ENCODE peak calls at places on chromosomes 13 and 19, in four cellular contexts. E is cardiac fibroblast, B is heart right ventricle, O is HCT116. C is an unnamed sample.

GRCh38 chr19:49677232-49677881 is at the start of gene PRMT1:
- DNase-seq in O (no peak), B (no peak), E (no peak), C (no peak)

GRCh38 chr13:34833562-34834182 is 108.4 kb upstream of the NBEA start:
- DNase-seq in O (peak), B (no peak), E (peak), C (no peak)

GRCh38 chr13:41588899-41589298 is 131.5 kb downstream of the RGCC start:
- DNase-seq in O (peak), B (no peak), E (peak), C (peak)

GRCh38 chr19:56423985-56424353 is 19.8 kb downstream of the ZNF583 start:
- DNase-seq in O (no peak), B (no peak), E (peak), C (no peak)

GRCh38 chr19:17125728-17126677 is 50.4 kb downstream of the MYO9B start:
- DNase-seq in E (peak), O (no peak), B (peak), C (no peak)

GRCh38 chr13:78875792-78876580 is 217.0 kb upstream of the OBI1 start:
- DNase-seq in O (no peak), E (no peak), B (no peak), C (no peak)

GRCh38 chr19:3969435-3970312 is 1.2 kb downstream of the DAPK3 start:
- DNase-seq in B (peak), E (peak), O (no peak), C (no peak)

GRCh38 chr19:42762782-42763181 is 2.7 kb downstream of the PSG8 start:
- DNase-seq in E (no peak), B (no peak), O (no peak), C (no peak)

GRCh38 chr19:34049944-34050343 is 122.4 kb upstream of the LSM14A start:
- DNase-seq in O (no peak), B (no peak), E (no peak), C (no peak)

DNA sequence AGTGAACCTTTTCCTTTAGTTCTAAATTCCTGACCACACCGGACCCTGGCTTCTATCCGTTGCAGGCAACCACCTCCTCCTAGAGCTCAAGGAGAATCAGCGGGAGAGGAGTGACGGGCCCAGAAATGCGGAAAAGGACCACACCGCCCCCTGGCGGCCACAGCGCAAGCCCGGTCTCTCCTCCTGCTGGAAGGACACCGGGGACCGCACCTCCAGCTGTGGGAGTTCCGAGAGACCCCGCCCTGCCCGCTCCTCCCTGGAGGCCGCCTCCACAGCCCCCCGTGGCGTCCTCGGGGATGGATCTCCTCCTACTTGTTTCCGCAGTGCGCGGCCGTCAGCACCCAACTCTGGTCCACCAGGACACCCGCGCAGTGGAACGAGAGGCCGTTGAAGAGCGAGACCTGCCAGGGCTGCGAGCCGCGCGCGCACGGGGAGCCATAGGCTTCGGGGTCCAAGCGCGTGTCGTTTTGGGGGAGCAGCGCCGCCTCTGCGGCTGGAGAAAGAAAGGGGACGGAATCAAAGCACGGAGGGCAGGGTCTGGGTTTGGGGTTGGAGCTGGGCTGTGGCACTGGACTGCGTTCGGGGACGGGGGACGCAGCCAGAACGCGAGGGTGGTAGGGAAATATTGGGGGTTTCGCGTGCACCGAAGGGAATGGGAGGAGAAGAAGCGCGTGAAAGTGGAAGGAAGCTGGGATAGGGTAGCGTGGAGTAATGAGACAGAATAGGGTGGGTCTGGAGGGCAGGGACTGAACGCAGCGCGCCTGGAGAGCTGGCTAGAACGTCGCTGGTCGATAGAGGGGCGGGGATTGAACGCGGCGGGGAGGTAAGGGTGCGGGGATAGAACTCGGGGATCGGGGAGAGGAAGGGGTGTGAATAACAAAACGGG is 2.5 kb downstream of the KLK10 start:
- DNase-seq in E (peak), O (peak), B (peak), C (peak)
- H3K4me3 ChIP-seq in E (no peak), O (peak), B (no peak), C (no peak)

GRCh38 chr19:58305065-58305931 is at the start of gene ERVK3-1:
- DNase-seq in B (peak), O (peak), E (peak), C (peak)
- TF ChIP-seq CTCF in B (no peak), O (no peak), E (no peak), C (no peak)

DNA sequence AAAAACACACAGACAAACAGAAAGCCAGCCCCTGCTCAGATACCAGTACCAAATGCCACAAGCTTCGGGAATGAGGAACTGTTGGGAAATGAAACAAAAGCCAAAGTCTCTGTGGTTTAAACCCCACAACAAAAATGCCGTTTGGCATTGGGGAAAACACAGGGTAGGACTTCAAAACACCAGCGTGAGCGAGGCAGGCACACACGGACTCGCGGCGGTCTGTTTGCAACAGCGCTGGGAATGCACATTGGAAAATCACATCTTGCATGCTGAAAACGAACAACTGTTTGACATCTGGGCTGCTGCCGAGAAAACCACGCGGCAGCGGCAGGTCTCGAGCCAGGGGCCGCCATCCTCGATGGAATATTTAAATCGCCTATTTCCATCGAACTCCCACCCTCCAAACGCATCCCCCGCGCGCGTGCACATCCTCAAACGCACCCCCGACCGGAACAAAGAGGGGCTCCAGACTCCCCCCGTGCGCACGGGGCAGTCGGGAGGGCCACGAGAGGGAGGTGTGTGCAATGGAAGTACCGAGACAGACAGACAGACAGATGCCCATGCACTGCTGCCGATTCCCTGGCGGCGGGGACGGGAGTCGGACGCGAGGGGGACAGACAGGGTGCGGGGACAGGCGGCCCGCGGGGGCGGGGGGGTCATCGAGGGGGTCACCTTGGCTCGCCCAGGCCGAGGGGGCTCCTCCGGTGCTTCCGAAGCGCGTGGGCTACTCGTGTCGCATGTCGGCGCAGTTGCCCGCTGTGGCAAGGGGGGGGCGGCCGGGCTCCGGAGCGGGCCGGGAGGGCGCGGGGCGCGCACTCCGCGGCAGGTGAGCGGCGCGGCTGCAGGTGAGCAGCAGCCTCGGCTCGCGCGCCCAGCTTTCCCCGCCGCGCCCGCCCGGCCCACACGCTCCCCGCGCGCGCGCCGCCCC is at the start of gene GPR12:
- DNase-seq in O (no peak), E (peak), B (no peak), C (no peak)
- H3K4me3 ChIP-seq in O (no peak), E (no peak), B (peak), C (no peak)

GRCh38 chr19:18496167-18496979 is 25.5 kb downstream of the ELL start:
- DNase-seq in O (no peak), E (peak), B (no peak), C (no peak)

GRCh38 chr19:18494267-18494607 is 27.6 kb downstream of the ELL start:
- DNase-seq in E (peak), O (no peak), B (no peak), C (no peak)

GRCh38 chr19:18496980-18497256 is 25.0 kb downstream of the ELL start:
- DNase-seq in B (no peak), O (no peak), E (no peak), C (no peak)

GRCh38 chr19:18493440-18494266 is 28.2 kb downstream of the ELL start:
- DNase-seq in B (no peak), E (no peak), O (no peak), C (no peak)

GRCh38 chr19:18495204-18495911 is 26.5 kb downstream of the ELL start:
- DNase-seq in O (no peak), B (no peak), E (no peak), C (no peak)
- TF ChIP-seq CTCF in O (no peak), B (no peak), E (no peak), C (no peak)

C was measured in HFF-Myc.